ENCODE peak calls at places on chromosomes 7 and 10, in four cellular contexts. E, K, G and I are unnamed samples.

GRCh38 chr7:85115862-85116261 is 71.0 kb downstream of the SEMA3D start:
- DNase-seq in E (no peak), K (no peak), G (no peak), I (no peak)

GRCh38 chr7:104940023-104940710 is 73.8 kb upstream of the KMT2E start:
- DNase-seq in E (no peak), K (no peak), G (no peak), I (no peak)

GRCh38 chr10:48231699-48232315 is 42.7 kb downstream of the FRMPD2 start:
- DNase-seq in E (no peak), K (no peak), G (peak; percentile 64), I (no peak)

GRCh38 chr7:51123322-51124021 is 193.1 kb downstream of the COBL start:
- DNase-seq in E (peak; percentile 29), K (peak; percentile 63), G (no peak), I (no peak)

GRCh38 chr7:35826751-35827150 is 25.9 kb downstream of the SEPTIN7 start:
- DNase-seq in E (no peak), K (no peak), G (no peak), I (no peak)

GRCh38 chr7:139482662-139483466 is 609 bp downstream of the KLRG2 start:
- DNase-seq in E (peak; percentile 9), K (no peak), G (no peak), I (no peak)

GRCh38 chr10:58508316-58508715 is 4.4 kb upstream of the BICC1 start:
- DNase-seq in E (no peak), K (no peak), G (no peak), I (no peak)

GRCh38 chr7:18317956-18318355 is 177.6 kb upstream of the HDAC9 start:
- DNase-seq in E (no peak), K (no peak), G (no peak), I (no peak)

GRCh38 chr7:69608878-69609277 is 10.6 kb downstream of the AUTS2 start:
- DNase-seq in E (no peak), K (no peak), G (no peak), I (no peak)

GRCh38 chr10:133245439-133246235 is 8.0 kb downstream of the VENTX start:
- DNase-seq in E (no peak), K (peak; percentile 82), G (no peak), I (peak; percentile 69)

GRCh38 chr7:132930881-132931280 is 151.0 kb downstream of the CHCHD3 start:
- DNase-seq in E (peak; percentile 8), K (no peak), G (no peak), I (no peak)

GRCh38 chr7:22184549-22185199 is 172.3 kb downstream of the RAPGEF5 start:
- DNase-seq in E (no peak), K (no peak), G (no peak), I (no peak)

GRCh38 chr7:36597099-36597773 is 127.1 kb downstream of the AOAH start:
- DNase-seq in E (no peak), K (no peak), G (no peak), I (no peak)

DNA sequence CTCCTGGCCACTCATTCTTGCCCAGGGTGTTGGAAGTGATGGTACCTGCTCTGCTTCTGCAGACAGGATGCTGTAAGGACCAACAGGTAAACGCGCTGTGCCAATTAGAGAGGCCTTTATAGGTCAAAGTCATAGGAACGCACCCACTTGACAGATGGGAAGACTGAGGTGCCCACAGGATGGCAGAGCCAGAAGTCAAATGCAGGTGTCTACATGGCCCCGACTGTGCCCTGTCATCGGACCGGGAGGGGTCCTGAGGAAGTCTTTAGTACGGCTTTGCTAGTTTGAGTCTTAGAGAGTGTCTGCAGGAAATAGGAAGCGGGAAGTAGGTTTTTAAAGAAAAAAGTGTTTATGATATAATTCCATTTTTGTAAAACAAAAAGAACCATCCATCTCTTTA is 57.3 kb downstream of the HK1 start:
- DNase-seq in E (no peak), K (no peak), G (no peak), I (no peak)
- H3K27ac ChIP-seq in E (peak overlapping the region; percentile 72), K (no peak overlapping the region), G (peak overlapping the region; percentile 4), I (peak overlapping the region; percentile 52)

GRCh38 chr10:86945361-86946214 is 11.8 kb downstream of the MMRN2 start:
- DNase-seq in E (peak; percentile 48), K (no peak), G (no peak), I (no peak)
- TF ChIP-seq CTCF in E (no peak), K (no peak), G (no peak), I (no peak)

DNA sequence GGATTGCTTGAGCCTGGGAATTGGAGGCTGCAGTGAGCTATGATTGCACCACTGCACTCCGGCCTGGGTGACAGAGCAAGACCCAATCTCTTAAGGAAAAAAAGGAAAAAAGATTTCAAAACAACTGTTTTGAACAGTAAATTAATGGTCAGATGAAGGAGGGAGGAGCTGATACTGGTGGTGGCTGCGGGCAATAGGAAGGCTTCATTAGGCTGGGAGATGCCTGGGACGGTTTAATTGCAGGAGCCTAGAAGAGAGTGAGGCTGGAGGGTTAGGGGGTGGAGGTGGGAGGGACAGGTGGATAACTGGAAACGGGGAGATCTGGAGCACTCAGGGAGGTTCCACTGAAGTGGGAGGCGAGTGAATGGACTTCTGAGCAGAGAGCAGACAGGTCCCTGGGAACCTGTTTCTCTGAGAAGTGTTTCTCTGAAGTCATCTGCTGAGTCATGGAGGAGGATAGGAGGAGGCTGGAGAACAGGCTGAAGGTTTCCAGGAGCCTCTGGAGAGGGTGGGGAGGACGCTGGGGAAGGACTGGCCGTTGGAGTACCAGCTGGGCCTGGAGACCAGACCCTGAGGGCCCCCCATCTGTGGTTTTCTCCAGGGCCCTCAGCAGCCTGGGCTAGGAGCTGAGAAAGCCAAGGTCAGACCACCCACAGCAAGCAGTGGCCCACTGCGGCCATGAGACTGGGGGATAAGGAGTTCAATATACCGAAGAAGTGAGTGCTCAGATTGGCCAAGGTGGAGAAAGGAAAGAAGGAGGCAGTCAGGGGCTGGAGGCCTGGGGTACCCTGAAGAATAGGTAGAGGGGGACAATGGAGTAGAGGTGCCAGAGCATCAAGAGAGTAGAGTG is 14.4 kb upstream of the YWHAG start:
- DNase-seq in E (peak; percentile 11), K (no peak), G (no peak), I (no peak)
- TF ChIP-seq POLR2A in E (no peak), K (no peak), G (no peak), I (no peak)

DNA sequence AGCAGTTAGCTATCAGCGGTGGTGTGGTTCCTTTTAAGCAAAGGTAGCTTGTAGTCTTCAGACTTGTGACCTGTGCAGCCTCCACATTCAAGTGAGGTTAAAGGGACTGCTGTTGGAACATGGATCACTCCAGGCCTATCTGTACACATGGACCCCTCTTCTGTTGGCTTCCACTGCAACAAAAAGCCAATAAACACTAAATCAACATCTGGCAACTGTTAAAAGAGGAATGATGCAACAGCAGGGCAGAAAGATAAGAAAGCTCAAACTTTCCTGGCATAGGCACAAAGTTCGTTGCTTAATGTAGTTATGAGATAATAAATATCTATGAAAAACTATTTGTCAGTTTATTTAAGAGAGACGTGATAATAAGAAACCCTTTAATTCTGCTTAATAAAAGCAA is 4.0 kb upstream of the MINPP1 start:
- DNase-seq in E (peak; percentile 50), K (no peak), G (no peak), I (no peak)
- H3K27ac ChIP-seq in E (peak overlapping the region; percentile 15), K (no peak overlapping the region), G (no peak overlapping the region), I (no peak overlapping the region)

DNA sequence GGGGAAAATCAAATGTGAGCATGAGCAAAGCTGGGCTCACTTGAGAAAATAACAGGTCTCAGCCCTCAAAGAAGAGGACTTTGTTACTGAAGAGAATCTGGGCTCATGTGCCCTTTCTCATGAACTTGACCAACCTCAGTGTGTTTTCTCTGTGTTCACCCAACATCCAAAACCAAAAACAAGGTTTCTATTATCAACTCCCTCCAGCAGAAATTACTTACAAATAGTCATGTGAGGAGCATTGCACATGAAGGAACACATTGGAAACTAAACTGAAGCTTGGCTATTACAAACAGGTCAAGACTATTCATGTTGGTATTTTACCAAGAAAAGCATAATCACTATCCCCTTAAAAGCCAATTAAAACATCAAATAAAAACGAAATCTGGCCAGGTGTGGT is 116.4 kb downstream of the AVL9 start:
- DNase-seq in E (no peak), K (no peak), G (no peak), I (no peak)
- TF ChIP-seq CTCF in E (no peak), K (no peak), G (no peak), I (no peak)

GRCh38 chr7:102890292-102890970 is 22.4 kb upstream of the LRRC17 start:
- DNase-seq in E (no peak), K (no peak), G (no peak), I (no peak)
- TF ChIP-seq POLR2A in E (no peak), K (no peak), G (no peak), I (no peak)